ENCODE peak calls at places on chromosomes 1 and 21, in seven cellular contexts. One of them, this sample, is unnamed.

GRCh38 chr1:187734427-187734826 is 905.7 kb downstream of the PLA2G4A start:
- DNase-seq in stimulated activated CD8-positive, alpha-beta memory T cell treated with anti-CD3 and anti-CD28 coated beads, Interleukin-4, amount 100 ng/mL, for 24 hours: no peak
- DNase-seq in T1000: no peak
- DNase-seq in GM10248: no peak
- DNase-seq in DMS 273 treated with DMSO at 0.1 percent for 48 hours: no peak
- DNase-seq in posterior cingulate gyrus: no peak
- DNase-seq in PC-3: no peak
- DNase-seq in this sample: no peak

GRCh38 chr1:79322511-79323027 is 316.0 kb upstream of the ADGRL4 start:
- DNase-seq in stimulated activated CD8-positive, alpha-beta memory T cell treated with anti-CD3 and anti-CD28 coated beads, Interleukin-4, amount 100 ng/mL, for 24 hours: no peak
- DNase-seq in DMS 273 treated with DMSO at 0.1 percent for 48 hours: no peak
- DNase-seq in posterior cingulate gyrus: no peak
- DNase-seq in GM10248: no peak
- DNase-seq in T1000: no peak
- DNase-seq in PC-3: peak; percentile 24
- DNase-seq in this sample: no peak

GRCh38 chr1:102897537-102897936 is 210.8 kb downstream of the COL11A1 start:
- DNase-seq in T1000: no peak
- DNase-seq in DMS 273 treated with DMSO at 0.1 percent for 48 hours: no peak
- DNase-seq in stimulated activated CD8-positive, alpha-beta memory T cell treated with anti-CD3 and anti-CD28 coated beads, Interleukin-4, amount 100 ng/mL, for 24 hours: no peak
- DNase-seq in PC-3: peak; percentile 85
- DNase-seq in GM10248: no peak
- DNase-seq in posterior cingulate gyrus: no peak
- DNase-seq in this sample: peak; percentile 52

GRCh38 chr1:192878249-192878648 is 69.4 kb downstream of the RGS2 start:
- DNase-seq in T1000: no peak
- DNase-seq in posterior cingulate gyrus: no peak
- DNase-seq in PC-3: no peak
- DNase-seq in stimulated activated CD8-positive, alpha-beta memory T cell treated with anti-CD3 and anti-CD28 coated beads, Interleukin-4, amount 100 ng/mL, for 24 hours: no peak
- DNase-seq in GM10248: no peak
- DNase-seq in DMS 273 treated with DMSO at 0.1 percent for 48 hours: no peak
- DNase-seq in this sample: no peak

GRCh38 chr1:170664828-170665617 is 1.1 kb downstream of the PRRX1 start:
- DNase-seq in stimulated activated CD8-positive, alpha-beta memory T cell treated with anti-CD3 and anti-CD28 coated beads, Interleukin-4, amount 100 ng/mL, for 24 hours: no peak
- DNase-seq in PC-3: no peak
- DNase-seq in DMS 273 treated with DMSO at 0.1 percent for 48 hours: no peak
- DNase-seq in T1000: peak; percentile 53
- DNase-seq in posterior cingulate gyrus: peak; percentile 80
- DNase-seq in GM10248: no peak
- DNase-seq in this sample: no peak

GRCh38 chr1:10398278-10398733 is 558 bp upstream of the PGD start:
- DNase-seq in DMS 273 treated with DMSO at 0.1 percent for 48 hours: peak; percentile 49
- DNase-seq in stimulated activated CD8-positive, alpha-beta memory T cell treated with anti-CD3 and anti-CD28 coated beads, Interleukin-4, amount 100 ng/mL, for 24 hours: no peak
- DNase-seq in GM10248: peak; percentile 31
- DNase-seq in T1000: no peak
- DNase-seq in PC-3: no peak
- DNase-seq in posterior cingulate gyrus: no peak
- DNase-seq in this sample: no peak

GRCh38 chr1:246677842-246678241 is 46.4 kb upstream of the SCCPDH start:
- DNase-seq in GM10248: no peak
- DNase-seq in stimulated activated CD8-positive, alpha-beta memory T cell treated with anti-CD3 and anti-CD28 coated beads, Interleukin-4, amount 100 ng/mL, for 24 hours: no peak
- DNase-seq in PC-3: no peak
- DNase-seq in T1000: no peak
- DNase-seq in posterior cingulate gyrus: no peak
- DNase-seq in DMS 273 treated with DMSO at 0.1 percent for 48 hours: no peak
- DNase-seq in this sample: no peak

GRCh38 chr1:226054519-226055327 is 7.8 kb upstream of the H3-3A start:
- DNase-seq in posterior cingulate gyrus: no peak
- DNase-seq in stimulated activated CD8-positive, alpha-beta memory T cell treated with anti-CD3 and anti-CD28 coated beads, Interleukin-4, amount 100 ng/mL, for 24 hours: no peak
- DNase-seq in GM10248: no peak
- DNase-seq in DMS 273 treated with DMSO at 0.1 percent for 48 hours: no peak
- DNase-seq in PC-3: no peak
- DNase-seq in T1000: no peak
- DNase-seq in this sample: no peak

GRCh38 chr21:43667191-43667904 is 8.0 kb downstream of the RRP1B start:
- DNase-seq in T1000: peak; percentile 44
- DNase-seq in GM10248: no peak
- DNase-seq in posterior cingulate gyrus: no peak
- DNase-seq in stimulated activated CD8-positive, alpha-beta memory T cell treated with anti-CD3 and anti-CD28 coated beads, Interleukin-4, amount 100 ng/mL, for 24 hours: no peak
- DNase-seq in DMS 273 treated with DMSO at 0.1 percent for 48 hours: no peak
- DNase-seq in PC-3: peak; percentile 45
- DNase-seq in this sample: peak; percentile 43

GRCh38 chr1:50419192-50419906 is 3.9 kb downstream of the DMRTA2 start:
- DNase-seq in stimulated activated CD8-positive, alpha-beta memory T cell treated with anti-CD3 and anti-CD28 coated beads, Interleukin-4, amount 100 ng/mL, for 24 hours: no peak
- DNase-seq in DMS 273 treated with DMSO at 0.1 percent for 48 hours: no peak
- DNase-seq in posterior cingulate gyrus: no peak
- DNase-seq in T1000: no peak
- DNase-seq in PC-3: no peak
- DNase-seq in GM10248: no peak
- DNase-seq in this sample: no peak

GRCh38 chr1:93992954-93993353 is 83.7 kb upstream of the GCLM start:
- DNase-seq in posterior cingulate gyrus: no peak
- DNase-seq in stimulated activated CD8-positive, alpha-beta memory T cell treated with anti-CD3 and anti-CD28 coated beads, Interleukin-4, amount 100 ng/mL, for 24 hours: no peak
- DNase-seq in DMS 273 treated with DMSO at 0.1 percent for 48 hours: no peak
- DNase-seq in T1000: no peak
- DNase-seq in PC-3: no peak
- DNase-seq in GM10248: no peak
- DNase-seq in this sample: no peak

GRCh38 chr1:75123756-75124155 is 10.4 kb upstream of the LHX8 start:
- DNase-seq in T1000: no peak
- DNase-seq in PC-3: no peak
- DNase-seq in GM10248: no peak
- DNase-seq in posterior cingulate gyrus: no peak
- DNase-seq in stimulated activated CD8-positive, alpha-beta memory T cell treated with anti-CD3 and anti-CD28 coated beads, Interleukin-4, amount 100 ng/mL, for 24 hours: no peak
- DNase-seq in DMS 273 treated with DMSO at 0.1 percent for 48 hours: no peak
- DNase-seq in this sample: no peak

GRCh38 chr1:235009074-235009473 is 119.6 kb downstream of the TOMM20 start:
- DNase-seq in T1000: no peak
- DNase-seq in DMS 273 treated with DMSO at 0.1 percent for 48 hours: no peak
- DNase-seq in posterior cingulate gyrus: no peak
- DNase-seq in PC-3: no peak
- DNase-seq in GM10248: no peak
- DNase-seq in stimulated activated CD8-positive, alpha-beta memory T cell treated with anti-CD3 and anti-CD28 coated beads, Interleukin-4, amount 100 ng/mL, for 24 hours: no peak
- DNase-seq in this sample: no peak

GRCh38 chr1:205813755-205814058 is 709 bp upstream of the SLC41A1 start:
- DNase-seq in T1000: no peak
- DNase-seq in DMS 273 treated with DMSO at 0.1 percent for 48 hours: no peak
- DNase-seq in posterior cingulate gyrus: peak; percentile 75
- DNase-seq in stimulated activated CD8-positive, alpha-beta memory T cell treated with anti-CD3 and anti-CD28 coated beads, Interleukin-4, amount 100 ng/mL, for 24 hours: no peak
- DNase-seq in PC-3: peak; percentile 81
- DNase-seq in GM10248: no peak
- DNase-seq in this sample: no peak

GRCh38 chr1:50272923-50273322 is 150.3 kb downstream of the DMRTA2 start:
- DNase-seq in stimulated activated CD8-positive, alpha-beta memory T cell treated with anti-CD3 and anti-CD28 coated beads, Interleukin-4, amount 100 ng/mL, for 24 hours: no peak
- DNase-seq in GM10248: no peak
- DNase-seq in DMS 273 treated with DMSO at 0.1 percent for 48 hours: peak; percentile 96
- DNase-seq in posterior cingulate gyrus: no peak
- DNase-seq in PC-3: no peak
- DNase-seq in T1000: no peak
- DNase-seq in this sample: no peak

GRCh38 chr21:37619464-37619974 is 252.9 kb downstream of the DYRK1A start:
- DNase-seq in posterior cingulate gyrus: no peak
- DNase-seq in stimulated activated CD8-positive, alpha-beta memory T cell treated with anti-CD3 and anti-CD28 coated beads, Interleukin-4, amount 100 ng/mL, for 24 hours: no peak
- DNase-seq in DMS 273 treated with DMSO at 0.1 percent for 48 hours: no peak
- DNase-seq in PC-3: no peak
- DNase-seq in GM10248: no peak
- DNase-seq in T1000: no peak
- DNase-seq in this sample: no peak

GRCh38 chr1:161905269-161905884 is 118.3 kb downstream of the OLFML2B start:
- DNase-seq in PC-3: peak; percentile 74
- DNase-seq in posterior cingulate gyrus: no peak
- DNase-seq in stimulated activated CD8-positive, alpha-beta memory T cell treated with anti-CD3 and anti-CD28 coated beads, Interleukin-4, amount 100 ng/mL, for 24 hours: no peak
- DNase-seq in T1000: no peak
- DNase-seq in GM10248: peak; percentile 31
- DNase-seq in DMS 273 treated with DMSO at 0.1 percent for 48 hours: no peak
- DNase-seq in this sample: no peak

GRCh38 chr1:67788251-67788796 is 44.9 kb downstream of the GNG12 start:
- DNase-seq in GM10248: no peak
- DNase-seq in stimulated activated CD8-positive, alpha-beta memory T cell treated with anti-CD3 and anti-CD28 coated beads, Interleukin-4, amount 100 ng/mL, for 24 hours: no peak
- DNase-seq in DMS 273 treated with DMSO at 0.1 percent for 48 hours: no peak
- DNase-seq in T1000: no peak
- DNase-seq in posterior cingulate gyrus: no peak
- DNase-seq in PC-3: no peak
- DNase-seq in this sample: no peak

GRCh38 chr21:19463966-19464365 is 1060.4 kb upstream of the TMPRSS15 start:
- DNase-seq in stimulated activated CD8-positive, alpha-beta memory T cell treated with anti-CD3 and anti-CD28 coated beads, Interleukin-4, amount 100 ng/mL, for 24 hours: no peak
- DNase-seq in DMS 273 treated with DMSO at 0.1 percent for 48 hours: no peak
- DNase-seq in GM10248: no peak
- DNase-seq in posterior cingulate gyrus: no peak
- DNase-seq in T1000: no peak
- DNase-seq in PC-3: no peak
- DNase-seq in this sample: no peak

GRCh38 chr1:91308544-91308943 is 96.1 kb downstream of the HFM1 start:
- DNase-seq in DMS 273 treated with DMSO at 0.1 percent for 48 hours: no peak
- DNase-seq in stimulated activated CD8-positive, alpha-beta memory T cell treated with anti-CD3 and anti-CD28 coated beads, Interleukin-4, amount 100 ng/mL, for 24 hours: no peak
- DNase-seq in PC-3: no peak
- DNase-seq in GM10248: no peak
- DNase-seq in T1000: no peak
- DNase-seq in posterior cingulate gyrus: no peak
- DNase-seq in this sample: no peak

GRCh38 chr1:22143065-22143514 is at the start of gene WNT4:
- DNase-seq in DMS 273 treated with DMSO at 0.1 percent for 48 hours: no peak
- DNase-seq in stimulated activated CD8-positive, alpha-beta memory T cell treated with anti-CD3 and anti-CD28 coated beads, Interleukin-4, amount 100 ng/mL, for 24 hours: peak; percentile 14
- DNase-seq in T1000: no peak
- DNase-seq in GM10248: peak; percentile 84
- DNase-seq in PC-3: peak; percentile 42
- DNase-seq in posterior cingulate gyrus: no peak
- DNase-seq in this sample: no peak

GRCh38 chr1:25958475-25958874 is 39.4 kb downstream of the PAFAH2 start:
- DNase-seq in DMS 273 treated with DMSO at 0.1 percent for 48 hours: no peak
- DNase-seq in posterior cingulate gyrus: no peak
- DNase-seq in stimulated activated CD8-positive, alpha-beta memory T cell treated with anti-CD3 and anti-CD28 coated beads, Interleukin-4, amount 100 ng/mL, for 24 hours: no peak
- DNase-seq in T1000: no peak
- DNase-seq in GM10248: no peak
- DNase-seq in PC-3: peak; percentile 78
- DNase-seq in this sample: peak; percentile 71

GRCh38 chr1:119310301-119310700 is 58.3 kb upstream of the HAO2 start:
- DNase-seq in DMS 273 treated with DMSO at 0.1 percent for 48 hours: no peak
- DNase-seq in stimulated activated CD8-positive, alpha-beta memory T cell treated with anti-CD3 and anti-CD28 coated beads, Interleukin-4, amount 100 ng/mL, for 24 hours: no peak
- DNase-seq in T1000: no peak
- DNase-seq in GM10248: no peak
- DNase-seq in posterior cingulate gyrus: no peak
- DNase-seq in PC-3: no peak
- DNase-seq in this sample: no peak

GRCh38 chr1:66013371-66013770 is 220.7 kb downstream of the PDE4B start:
- DNase-seq in PC-3: no peak
- DNase-seq in stimulated activated CD8-positive, alpha-beta memory T cell treated with anti-CD3 and anti-CD28 coated beads, Interleukin-4, amount 100 ng/mL, for 24 hours: no peak
- DNase-seq in posterior cingulate gyrus: no peak
- DNase-seq in GM10248: no peak
- DNase-seq in T1000: no peak
- DNase-seq in DMS 273 treated with DMSO at 0.1 percent for 48 hours: no peak
- DNase-seq in this sample: no peak

GRCh38 chr1:208008534-208008933 is 97.6 kb upstream of the CD34 start:
- DNase-seq in GM10248: no peak
- DNase-seq in T1000: no peak
- DNase-seq in DMS 273 treated with DMSO at 0.1 percent for 48 hours: no peak
- DNase-seq in PC-3: no peak
- DNase-seq in stimulated activated CD8-positive, alpha-beta memory T cell treated with anti-CD3 and anti-CD28 coated beads, Interleukin-4, amount 100 ng/mL, for 24 hours: no peak
- DNase-seq in posterior cingulate gyrus: no peak
- DNase-seq in this sample: no peak

GRCh38 chr1:47181955-47182680 is 7.7 kb downstream of the PDZK1IP1 start:
- DNase-seq in stimulated activated CD8-positive, alpha-beta memory T cell treated with anti-CD3 and anti-CD28 coated beads, Interleukin-4, amount 100 ng/mL, for 24 hours: no peak
- DNase-seq in posterior cingulate gyrus: no peak
- DNase-seq in DMS 273 treated with DMSO at 0.1 percent for 48 hours: no peak
- DNase-seq in PC-3: peak; percentile 34
- DNase-seq in GM10248: no peak
- DNase-seq in T1000: no peak
- DNase-seq in this sample: no peak

GRCh38 chr1:932178-932520 is 8.4 kb downstream of the SAMD11 start:
- DNase-seq in T1000: no peak
- DNase-seq in PC-3: no peak
- DNase-seq in posterior cingulate gyrus: no peak
- DNase-seq in DMS 273 treated with DMSO at 0.1 percent for 48 hours: no peak
- DNase-seq in GM10248: no peak
- DNase-seq in stimulated activated CD8-positive, alpha-beta memory T cell treated with anti-CD3 and anti-CD28 coated beads, Interleukin-4, amount 100 ng/mL, for 24 hours: no peak
- DNase-seq in this sample: no peak

GRCh38 chr1:205377355-205377754 is 20.6 kb upstream of the KLHDC8A start:
- DNase-seq in stimulated activated CD8-positive, alpha-beta memory T cell treated with anti-CD3 and anti-CD28 coated beads, Interleukin-4, amount 100 ng/mL, for 24 hours: no peak
- DNase-seq in posterior cingulate gyrus: no peak
- DNase-seq in GM10248: no peak
- DNase-seq in T1000: no peak
- DNase-seq in PC-3: no peak
- DNase-seq in DMS 273 treated with DMSO at 0.1 percent for 48 hours: no peak
- DNase-seq in this sample: no peak

GRCh38 chr1:54996359-54996868 is 2.3 kb upstream of the BSND start:
- DNase-seq in T1000: peak; percentile 52
- DNase-seq in stimulated activated CD8-positive, alpha-beta memory T cell treated with anti-CD3 and anti-CD28 coated beads, Interleukin-4, amount 100 ng/mL, for 24 hours: peak; percentile 67
- DNase-seq in GM10248: peak; percentile 92
- DNase-seq in posterior cingulate gyrus: peak; percentile 86
- DNase-seq in PC-3: peak; percentile 84
- DNase-seq in DMS 273 treated with DMSO at 0.1 percent for 48 hours: no peak
- DNase-seq in this sample: peak; percentile 47

GRCh38 chr21:31656199-31657095 is 3.0 kb upstream of the SOD1 start:
- DNase-seq in GM10248: no peak
- DNase-seq in posterior cingulate gyrus: no peak
- DNase-seq in PC-3: peak; percentile 55
- DNase-seq in stimulated activated CD8-positive, alpha-beta memory T cell treated with anti-CD3 and anti-CD28 coated beads, Interleukin-4, amount 100 ng/mL, for 24 hours: peak; percentile 19
- DNase-seq in T1000: no peak
- DNase-seq in DMS 273 treated with DMSO at 0.1 percent for 48 hours: no peak
- DNase-seq in this sample: no peak

GRCh38 chr1:84505167-84506001 is 802 bp upstream of the SPATA1 start:
- DNase-seq in stimulated activated CD8-positive, alpha-beta memory T cell treated with anti-CD3 and anti-CD28 coated beads, Interleukin-4, amount 100 ng/mL, for 24 hours: no peak
- DNase-seq in DMS 273 treated with DMSO at 0.1 percent for 48 hours: peak; percentile 17
- DNase-seq in GM10248: peak; percentile 73
- DNase-seq in PC-3: peak; percentile 54
- DNase-seq in posterior cingulate gyrus: peak; percentile 83
- DNase-seq in T1000: peak; percentile 70
- DNase-seq in this sample: peak; percentile 59

GRCh38 chr1:184813528-184814089 is 59.0 kb upstream of the EDEM3 start:
- DNase-seq in PC-3: no peak
- DNase-seq in posterior cingulate gyrus: no peak
- DNase-seq in GM10248: no peak
- DNase-seq in T1000: no peak
- DNase-seq in DMS 273 treated with DMSO at 0.1 percent for 48 hours: no peak
- DNase-seq in stimulated activated CD8-positive, alpha-beta memory T cell treated with anti-CD3 and anti-CD28 coated beads, Interleukin-4, amount 100 ng/mL, for 24 hours: no peak
- DNase-seq in this sample: no peak

GRCh38 chr1:37150986-37151385 is 116.7 kb upstream of the GRIK3 start:
- DNase-seq in PC-3: no peak
- DNase-seq in posterior cingulate gyrus: no peak
- DNase-seq in DMS 273 treated with DMSO at 0.1 percent for 48 hours: no peak
- DNase-seq in stimulated activated CD8-positive, alpha-beta memory T cell treated with anti-CD3 and anti-CD28 coated beads, Interleukin-4, amount 100 ng/mL, for 24 hours: no peak
- DNase-seq in T1000: no peak
- DNase-seq in GM10248: no peak
- DNase-seq in this sample: no peak

GRCh38 chr1:65068202-65069011 is 79.6 kb upstream of the AK4 start:
- DNase-seq in posterior cingulate gyrus: no peak
- DNase-seq in GM10248: no peak
- DNase-seq in PC-3: peak; percentile 7
- DNase-seq in DMS 273 treated with DMSO at 0.1 percent for 48 hours: peak; percentile 9
- DNase-seq in stimulated activated CD8-positive, alpha-beta memory T cell treated with anti-CD3 and anti-CD28 coated beads, Interleukin-4, amount 100 ng/mL, for 24 hours: no peak
- DNase-seq in T1000: no peak
- DNase-seq in this sample: no peak

GRCh38 chr1:52748119-52748518 is 21.9 kb downstream of the ZYG11B start:
- DNase-seq in posterior cingulate gyrus: no peak
- DNase-seq in DMS 273 treated with DMSO at 0.1 percent for 48 hours: no peak
- DNase-seq in GM10248: no peak
- DNase-seq in PC-3: peak; percentile 38
- DNase-seq in stimulated activated CD8-positive, alpha-beta memory T cell treated with anti-CD3 and anti-CD28 coated beads, Interleukin-4, amount 100 ng/mL, for 24 hours: no peak
- DNase-seq in T1000: no peak
- DNase-seq in this sample: no peak

GRCh38 chr1:153771241-153771640 is 4.0 kb upstream of the SLC27A3 start:
- DNase-seq in DMS 273 treated with DMSO at 0.1 percent for 48 hours: no peak
- DNase-seq in PC-3: no peak
- DNase-seq in stimulated activated CD8-positive, alpha-beta memory T cell treated with anti-CD3 and anti-CD28 coated beads, Interleukin-4, amount 100 ng/mL, for 24 hours: no peak
- DNase-seq in posterior cingulate gyrus: no peak
- DNase-seq in GM10248: no peak
- DNase-seq in T1000: no peak
- DNase-seq in this sample: no peak

This sample was measured in HS-27A.